ENCODE peak calls at places on chromosomes 16 and 17, in six cellular contexts. M is H9, H is H1, U is IMR-90, N is mesenchymal stem cell, Q is trophoblast cell. W is an unnamed sample.

GRCh38 chr17:28547096-28547622 is 5.3 kb downstream of the UNC119 start:
- DNase-seq in H (no peak), U (no peak), Q (no peak), N (no peak), M (no peak), W (no peak)

GRCh38 chr17:80912451-80912850 is 79.2 kb upstream of the CHMP6 start:
- DNase-seq in H (no peak), Q (no peak), U (no peak), M (no peak), N (no peak), W (no peak)

GRCh38 chr17:66200685-66201092 is 8.8 kb upstream of the CEP112 start:
- DNase-seq in N (peak), Q (peak), U (peak), M (peak), H (no peak), W (peak)

GRCh38 chr16:74867281-74867849 is 92.7 kb upstream of the FA2H start:
- DNase-seq in M (peak), N (no peak), Q (no peak), H (no peak), U (no peak), W (no peak)

GRCh38 chr16:69496376-69496775 is 69.4 kb upstream of the NFAT5 start:
- DNase-seq in N (no peak), H (no peak), M (no peak), Q (no peak), U (no peak), W (no peak)

GRCh38 chr16:50859628-50860360 is 117.9 kb downstream of the CYLD start:
- DNase-seq in U (no peak), H (no peak), Q (no peak), N (no peak), M (no peak), W (no peak)

GRCh38 chr17:64087252-64088005 is 42.5 kb downstream of the ERN1 start:
- DNase-seq in U (no peak), M (no peak), H (no peak), N (no peak), Q (peak), W (no peak)

GRCh38 chr16:56226840-56227525 is 35.7 kb downstream of the GNAO1 start:
- DNase-seq in N (no peak), U (no peak), H (no peak), Q (no peak), M (no peak), W (no peak)

GRCh38 chr17:16534236-16534635 is 34.8 kb downstream of the ZNF287 start:
- DNase-seq in U (no peak), Q (no peak), M (no peak), N (no peak), H (no peak), W (no peak)

GRCh38 chr17:38464723-38465419 is 36.6 kb downstream of the ARHGAP23 start:
- DNase-seq in N (peak), M (no peak), H (no peak), U (peak), Q (no peak), W (no peak)

GRCh38 chr16:30186444-30186781 is 3.0 kb downstream of the CORO1A start:
- DNase-seq in Q (no peak), M (no peak), N (no peak), H (no peak), U (no peak), W (no peak)

GRCh38 chr16:74611721-74612120 is 4.8 kb upstream of the GLG1 start:
- DNase-seq in M (no peak), U (peak), Q (no peak), H (no peak), N (peak), W (no peak)

GRCh38 chr16:71369494-71369893 is 11.0 kb downstream of the CALB2 start:
- DNase-seq in Q (no peak), N (no peak), H (no peak), M (no peak), U (no peak), W (no peak)

GRCh38 chr17:2393954-2394749 is 6.7 kb downstream of the MNT start:
- DNase-seq in M (peak), H (no peak), U (no peak), N (peak), Q (no peak), W (no peak)

DNA sequence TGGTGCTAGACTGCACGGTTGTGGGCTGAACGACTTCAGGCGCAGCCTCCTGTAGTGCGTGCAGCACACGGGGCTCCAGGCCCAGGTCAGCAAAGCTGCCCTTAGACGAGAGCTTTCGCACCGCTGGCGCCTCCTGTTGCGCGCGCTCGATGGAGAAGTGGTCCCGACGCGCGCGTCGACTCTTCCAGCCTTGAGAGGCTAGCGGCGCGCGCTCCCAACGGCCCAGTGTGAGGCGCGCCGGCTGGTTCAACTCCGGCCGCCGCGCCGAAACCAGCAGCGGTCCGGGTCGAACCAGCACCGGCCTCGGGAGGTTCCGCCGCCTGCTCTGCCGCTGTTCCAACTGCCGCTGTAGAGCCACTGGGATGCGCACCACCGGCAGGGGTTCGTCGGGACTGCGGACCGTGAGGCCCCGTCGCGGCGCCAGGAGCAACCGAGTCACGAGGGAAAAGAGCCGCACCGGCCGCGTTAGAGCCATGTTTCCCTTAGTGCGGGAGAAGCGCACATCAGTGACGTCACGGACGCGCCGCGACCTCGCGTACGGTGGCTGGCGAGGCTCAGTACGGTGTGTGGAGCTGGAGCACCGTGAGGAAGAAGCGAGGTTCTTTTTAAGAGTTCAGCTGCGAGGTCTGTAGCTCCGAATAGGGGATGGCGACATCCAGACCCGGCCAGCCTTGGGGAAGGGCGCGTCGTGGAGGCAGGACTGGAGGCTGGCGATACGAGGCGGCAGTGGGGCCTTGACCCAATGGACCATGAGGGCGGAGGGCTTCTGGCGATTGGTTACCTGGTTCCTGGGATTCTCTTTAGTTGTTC is at the start of the genes DDX28 and DUS2:
- DNase-seq in U (peak), Q (peak), M (peak), N (peak), H (peak), W (peak)
- H3K4ac ChIP-seq in U (peak), Q (peak), M (peak), N (peak), H (no peak), W (peak)

GRCh38 chr16:74025-74424 is 1.6 kb upstream of the RHBDF1 start:
- DNase-seq in N (no peak), M (no peak), U (no peak), H (no peak), Q (no peak), W (no peak)
- H2AK5ac ChIP-seq in N (peak), M (no peak), U (peak), H (peak), Q (no peak), W (peak)

DNA sequence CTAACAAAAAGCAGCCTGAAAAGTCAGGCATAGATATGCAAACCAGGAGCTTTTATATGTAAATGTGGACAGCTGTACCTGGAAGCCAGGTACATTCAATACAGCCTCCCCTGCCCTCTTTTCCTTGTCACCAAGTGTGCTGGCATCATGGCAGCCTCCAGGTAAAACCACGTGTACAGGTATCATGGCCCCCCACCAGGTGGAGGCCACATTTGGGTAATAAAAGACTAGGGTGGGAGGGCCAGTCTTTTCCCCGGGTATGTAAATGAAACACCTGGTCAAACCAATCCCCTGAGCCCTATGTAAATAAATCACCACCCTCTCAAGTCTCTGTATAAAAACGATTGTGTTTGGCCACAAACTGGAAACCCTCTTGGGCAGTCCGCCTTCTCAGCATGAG is 226.4 kb upstream of the GOT2 start:
- DNase-seq in M (peak), H (no peak), Q (no peak), N (no peak), U (no peak), W (no peak)
- H2AFZ ChIP-seq in M (no peak), H (no peak), Q (no peak), N (no peak), U (no peak), W (no peak)

GRCh38 chr16:48383877-48384304 is 1.3 kb downstream of the SIAH1 start:
- DNase-seq in N (peak), M (no peak), U (no peak), Q (peak), H (no peak), W (no peak)
- H3K4ac ChIP-seq in N (peak), M (peak), U (peak), Q (peak), H (no peak), W (no peak)

GRCh38 chr17:17725853-17726720 is 44.8 kb downstream of the RAI1 start:
- DNase-seq in U (no peak), N (peak), M (no peak), Q (no peak), H (no peak), W (no peak)
- H2AK5ac ChIP-seq in U (peak), N (no peak), M (no peak), Q (no peak), H (peak), W (peak)

DNA sequence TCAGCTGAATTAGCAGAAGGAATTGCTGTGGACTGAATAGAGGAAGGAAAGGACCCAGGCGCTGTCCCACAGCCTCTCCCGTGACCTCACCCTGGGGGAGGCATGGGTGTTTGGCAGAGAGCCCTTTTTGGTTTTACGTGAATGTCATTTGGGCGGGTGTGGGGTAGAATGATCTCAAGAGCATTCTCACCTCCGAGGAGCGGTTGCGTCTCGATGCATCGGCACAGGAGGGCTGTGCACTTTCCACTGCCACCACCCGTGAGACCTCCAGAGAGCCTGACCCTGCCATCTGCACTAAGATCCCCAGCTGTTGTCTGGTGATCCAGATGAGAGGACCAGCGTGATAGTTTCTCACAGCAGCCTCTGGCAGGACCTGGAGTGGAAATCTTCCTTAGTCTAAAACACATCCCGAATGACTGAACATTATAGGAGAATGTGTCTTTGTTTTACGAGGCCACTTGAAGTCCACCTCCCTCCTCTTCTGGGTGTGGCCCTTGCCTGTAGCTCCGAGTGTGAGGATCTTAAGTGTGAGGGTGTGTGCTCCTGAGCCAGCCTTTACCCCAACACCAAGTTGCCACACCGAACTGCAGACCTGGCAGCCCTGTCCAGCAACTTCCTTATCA is 29.3 kb downstream of the FOXK2 start:
- DNase-seq in M (no peak), Q (no peak), U (no peak), N (no peak), H (no peak), W (no peak)
- H2AFZ ChIP-seq in M (no peak), Q (no peak), U (no peak), N (no peak), H (no peak), W (no peak)

GRCh38 chr17:76072149-76072858 is at the start of gene SRP68:
- DNase-seq in M (peak), U (peak), Q (peak), H (peak), N (peak), W (peak)
- H3K4ac ChIP-seq in M (no peak), U (peak), Q (peak), H (peak), N (peak), W (no peak)

DNA sequence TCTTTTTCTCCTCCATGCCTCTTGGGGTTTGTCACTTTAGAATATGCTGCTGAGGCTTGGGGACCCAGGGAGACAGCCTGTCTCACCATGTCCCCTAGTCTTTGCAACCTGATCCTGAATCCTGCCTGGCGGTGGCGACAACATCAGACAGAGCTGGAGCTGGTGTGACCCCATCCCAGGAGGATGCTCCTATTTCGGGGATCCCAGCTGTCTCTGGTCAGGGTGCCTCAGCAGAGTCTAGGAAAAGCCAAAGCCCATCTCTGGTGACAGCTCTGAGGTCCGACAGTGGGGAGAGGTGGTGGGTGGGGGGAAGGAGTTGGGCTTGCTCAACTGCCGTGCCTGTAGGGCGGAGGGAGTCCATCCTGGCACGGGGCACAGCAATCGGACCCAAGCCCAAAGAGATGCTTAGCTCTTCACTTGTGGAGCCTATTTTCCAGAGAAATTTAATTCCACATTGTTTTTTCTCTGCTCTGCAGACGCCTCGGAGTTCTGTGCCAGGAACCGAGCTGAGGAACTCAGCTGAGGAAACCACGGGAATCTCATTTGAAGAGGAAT is 10.3 kb upstream of the TNS4 start:
- DNase-seq in N (no peak), H (no peak), U (no peak), Q (no peak), M (no peak), W (no peak)
- H2AK5ac ChIP-seq in N (peak), H (no peak), U (peak), Q (no peak), M (no peak), W (no peak)